ENCODE peak calls at places on chromosomes 12 and 14, in eight cellular contexts. One of them, this sample, is unnamed.

GRCh38 chr12:106753526-106753925 is 21.0 kb upstream of the RIC8B start:
- DNase-seq in CD8-positive, alpha-beta memory T cell: peak; percentile 31
- DNase-seq in uterus: no peak
- DNase-seq in activated effector memory CD4-positive, alpha-beta T cell treated with Interleukin-2 at 50 U/mL for 16 hours: peak; percentile 43
- DNase-seq in stimulated activated CD8-positive, alpha-beta memory T cell treated with anti-CD3 and anti-CD28 coated beads, Interleukin-15, amount 100 ng/mL, for 4 hours: peak; percentile 54
- DNase-seq in foreskin fibroblast: no peak
- DNase-seq in activated CD8-positive, alpha-beta memory T cell treated with anti-CD3 and anti-CD28 coated beads, Interleukin-2, amount 50 U/mL, for 48 hours: peak; percentile 80
- DNase-seq in GM23338: no peak
- DNase-seq in this sample: no peak

GRCh38 chr12:12941450-12942350 is 10.3 kb downstream of the GPRC5D start:
- DNase-seq in CD8-positive, alpha-beta memory T cell: no peak
- DNase-seq in uterus: no peak
- DNase-seq in activated effector memory CD4-positive, alpha-beta T cell treated with Interleukin-2 at 50 U/mL for 16 hours: no peak
- DNase-seq in stimulated activated CD8-positive, alpha-beta memory T cell treated with anti-CD3 and anti-CD28 coated beads, Interleukin-15, amount 100 ng/mL, for 4 hours: no peak
- DNase-seq in foreskin fibroblast: no peak
- DNase-seq in activated CD8-positive, alpha-beta memory T cell treated with anti-CD3 and anti-CD28 coated beads, Interleukin-2, amount 50 U/mL, for 48 hours: peak; percentile 25
- DNase-seq in GM23338: no peak
- DNase-seq in this sample: no peak

GRCh38 chr14:57611555-57612075 is 118.0 kb upstream of the CCDC198 start:
- DNase-seq in CD8-positive, alpha-beta memory T cell: no peak
- DNase-seq in uterus: no peak
- DNase-seq in activated effector memory CD4-positive, alpha-beta T cell treated with Interleukin-2 at 50 U/mL for 16 hours: no peak
- DNase-seq in stimulated activated CD8-positive, alpha-beta memory T cell treated with anti-CD3 and anti-CD28 coated beads, Interleukin-15, amount 100 ng/mL, for 4 hours: no peak
- DNase-seq in foreskin fibroblast: no peak
- DNase-seq in activated CD8-positive, alpha-beta memory T cell treated with anti-CD3 and anti-CD28 coated beads, Interleukin-2, amount 50 U/mL, for 48 hours: no peak
- DNase-seq in GM23338: no peak
- DNase-seq in this sample: no peak

GRCh38 chr12:50215033-50215432 is 47.9 kb upstream of the CERS5 start:
- DNase-seq in CD8-positive, alpha-beta memory T cell: no peak
- DNase-seq in uterus: no peak
- DNase-seq in activated effector memory CD4-positive, alpha-beta T cell treated with Interleukin-2 at 50 U/mL for 16 hours: no peak
- DNase-seq in stimulated activated CD8-positive, alpha-beta memory T cell treated with anti-CD3 and anti-CD28 coated beads, Interleukin-15, amount 100 ng/mL, for 4 hours: no peak
- DNase-seq in foreskin fibroblast: no peak
- DNase-seq in activated CD8-positive, alpha-beta memory T cell treated with anti-CD3 and anti-CD28 coated beads, Interleukin-2, amount 50 U/mL, for 48 hours: no peak
- DNase-seq in GM23338: no peak
- DNase-seq in this sample: no peak

GRCh38 chr14:64683264-64683663 is 21.0 kb upstream of the PLEKHG3 start:
- DNase-seq in CD8-positive, alpha-beta memory T cell: no peak
- DNase-seq in uterus: no peak
- DNase-seq in activated effector memory CD4-positive, alpha-beta T cell treated with Interleukin-2 at 50 U/mL for 16 hours: no peak
- DNase-seq in stimulated activated CD8-positive, alpha-beta memory T cell treated with anti-CD3 and anti-CD28 coated beads, Interleukin-15, amount 100 ng/mL, for 4 hours: no peak
- DNase-seq in foreskin fibroblast: no peak
- DNase-seq in activated CD8-positive, alpha-beta memory T cell treated with anti-CD3 and anti-CD28 coated beads, Interleukin-2, amount 50 U/mL, for 48 hours: no peak
- DNase-seq in GM23338: no peak
- DNase-seq in this sample: no peak

GRCh38 chr14:94775875-94776217 is 5.9 kb upstream of the GSC start:
- DNase-seq in CD8-positive, alpha-beta memory T cell: no peak
- DNase-seq in uterus: no peak
- DNase-seq in activated effector memory CD4-positive, alpha-beta T cell treated with Interleukin-2 at 50 U/mL for 16 hours: no peak
- DNase-seq in stimulated activated CD8-positive, alpha-beta memory T cell treated with anti-CD3 and anti-CD28 coated beads, Interleukin-15, amount 100 ng/mL, for 4 hours: no peak
- DNase-seq in foreskin fibroblast: no peak
- DNase-seq in activated CD8-positive, alpha-beta memory T cell treated with anti-CD3 and anti-CD28 coated beads, Interleukin-2, amount 50 U/mL, for 48 hours: no peak
- DNase-seq in GM23338: no peak
- DNase-seq in this sample: no peak

GRCh38 chr12:4489551-4489950 is 43.9 kb upstream of the FGF6 start:
- DNase-seq in CD8-positive, alpha-beta memory T cell: no peak
- DNase-seq in uterus: no peak
- DNase-seq in activated effector memory CD4-positive, alpha-beta T cell treated with Interleukin-2 at 50 U/mL for 16 hours: no peak
- DNase-seq in stimulated activated CD8-positive, alpha-beta memory T cell treated with anti-CD3 and anti-CD28 coated beads, Interleukin-15, amount 100 ng/mL, for 4 hours: no peak
- DNase-seq in foreskin fibroblast: no peak
- DNase-seq in activated CD8-positive, alpha-beta memory T cell treated with anti-CD3 and anti-CD28 coated beads, Interleukin-2, amount 50 U/mL, for 48 hours: no peak
- DNase-seq in GM23338: no peak
- DNase-seq in this sample: no peak

GRCh38 chr12:53989227-53990113 is 4.5 kb downstream of the HOXC10 start:
- DNase-seq in CD8-positive, alpha-beta memory T cell: no peak
- DNase-seq in uterus: no peak
- DNase-seq in activated effector memory CD4-positive, alpha-beta T cell treated with Interleukin-2 at 50 U/mL for 16 hours: no peak
- DNase-seq in stimulated activated CD8-positive, alpha-beta memory T cell treated with anti-CD3 and anti-CD28 coated beads, Interleukin-15, amount 100 ng/mL, for 4 hours: no peak
- DNase-seq in foreskin fibroblast: peak; percentile 82
- DNase-seq in activated CD8-positive, alpha-beta memory T cell treated with anti-CD3 and anti-CD28 coated beads, Interleukin-2, amount 50 U/mL, for 48 hours: no peak
- DNase-seq in GM23338: peak; percentile 68
- DNase-seq in this sample: no peak

GRCh38 chr14:94330857-94331256 is 7.7 kb upstream of the SERPINA6 start:
- DNase-seq in CD8-positive, alpha-beta memory T cell: no peak
- DNase-seq in uterus: no peak
- DNase-seq in activated effector memory CD4-positive, alpha-beta T cell treated with Interleukin-2 at 50 U/mL for 16 hours: no peak
- DNase-seq in stimulated activated CD8-positive, alpha-beta memory T cell treated with anti-CD3 and anti-CD28 coated beads, Interleukin-15, amount 100 ng/mL, for 4 hours: no peak
- DNase-seq in foreskin fibroblast: no peak
- DNase-seq in activated CD8-positive, alpha-beta memory T cell treated with anti-CD3 and anti-CD28 coated beads, Interleukin-2, amount 50 U/mL, for 48 hours: no peak
- DNase-seq in GM23338: no peak
- DNase-seq in this sample: no peak

GRCh38 chr14:91302391-91302790 is 57.9 kb upstream of the GPR68 start:
- DNase-seq in CD8-positive, alpha-beta memory T cell: no peak
- DNase-seq in uterus: no peak
- DNase-seq in activated effector memory CD4-positive, alpha-beta T cell treated with Interleukin-2 at 50 U/mL for 16 hours: no peak
- DNase-seq in stimulated activated CD8-positive, alpha-beta memory T cell treated with anti-CD3 and anti-CD28 coated beads, Interleukin-15, amount 100 ng/mL, for 4 hours: no peak
- DNase-seq in foreskin fibroblast: no peak
- DNase-seq in activated CD8-positive, alpha-beta memory T cell treated with anti-CD3 and anti-CD28 coated beads, Interleukin-2, amount 50 U/mL, for 48 hours: no peak
- DNase-seq in GM23338: no peak
- DNase-seq in this sample: no peak